ENCODE peak calls at places on chromosomes 11 and 22, in six cellular contexts. B is stomach, A is lower leg skin, P is body of pancreas, V is heart left ventricle, Y is A549. W is an unnamed sample.

GRCh38 chr11:64234840-64235379 is 526 bp downstream of the VEGFB start:
- DNase-seq in B (peak; percentile 60), V (peak; percentile 66), A (no peak), P (peak; percentile 61), Y (no peak), W (no peak)

GRCh38 chr11:2572491-2573239 is 127.1 kb downstream of the KCNQ1OT1 start:
- DNase-seq in B (no peak), A (peak; percentile 84), V (peak; percentile 11), P (no peak), Y (no peak), W (no peak)

GRCh38 chr22:45469573-45470383 is 32.9 kb upstream of the FBLN1 start:
- DNase-seq in A (no peak), B (no peak), Y (no peak), V (no peak), P (no peak), W (no peak)

GRCh38 chr11:62048101-62048500 is 75.7 kb upstream of the INCENP start:
- DNase-seq in V (no peak), B (no peak), A (no peak), Y (no peak), P (no peak), W (no peak)

GRCh38 chr11:99370557-99371200 is 349.9 kb downstream of the CNTN5 start:
- DNase-seq in B (no peak), P (no peak), A (no peak), V (peak; percentile 65), Y (peak; percentile 9), W (peak; percentile 2)

GRCh38 chr11:117925198-117925925 is 3.8 kb downstream of the TMPRSS13 start:
- DNase-seq in B (no peak), Y (no peak), P (no peak), V (no peak), A (no peak), W (no peak)

GRCh38 chr11:86275493-86276370 is 26.3 kb upstream of the HIKESHI start:
- DNase-seq in B (no peak), A (no peak), V (no peak), Y (no peak), P (no peak), W (no peak)

GRCh38 chr11:75820636-75821035 is 5.6 kb downstream of the UVRAG start:
- DNase-seq in B (no peak), Y (no peak), A (no peak), P (no peak), V (no peak), W (no peak)

GRCh38 chr22:33811686-33812085 is 108.6 kb downstream of the LARGE1 start:
- DNase-seq in B (no peak), Y (no peak), A (peak; percentile 90), V (peak; percentile 57), P (peak; percentile 22), W (no peak)

GRCh38 chr11:46367244-46367915 is 14.1 kb upstream of the MDK start:
- DNase-seq in B (peak; percentile 78), P (peak; percentile 71), Y (peak; percentile 46), A (no peak), V (peak; percentile 68), W (no peak)

GRCh38 chr22:39471421-39472141 is 14.8 kb downstream of the MGAT3 start:
- DNase-seq in Y (no peak), V (peak; percentile 74), A (no peak), P (no peak), B (no peak), W (no peak)

GRCh38 chr22:36430863-36431262 is 43.1 kb upstream of the MYH9 start:
- DNase-seq in B (no peak), Y (peak; percentile 53), A (no peak), V (no peak), P (no peak), W (no peak)

GRCh38 chr11:65003282-65003681 is 6.5 kb upstream of the BATF2 start:
- DNase-seq in P (no peak), Y (no peak), A (no peak), B (no peak), V (no peak), W (no peak)

GRCh38 chr11:108568183-108568858 is 25.2 kb downstream of the EXPH5 start:
- DNase-seq in A (no peak), Y (no peak), P (peak; percentile 47), V (no peak), B (peak; percentile 52), W (no peak)

GRCh38 chr11:27812341-27812740 is 112.1 kb upstream of the BDNF start:
- DNase-seq in Y (no peak), P (no peak), V (no peak), A (no peak), B (no peak), W (no peak)

GRCh38 chr11:121464352-121464946 is 11.7 kb upstream of the SORL1-AS1 start:
- DNase-seq in Y (peak; percentile 49), V (peak; percentile 87), A (peak; percentile 50), P (peak; percentile 22), B (no peak), W (peak; percentile 56)

GRCh38 chr22:44660051-44660830 is 41.8 kb upstream of the PRR5 start:
- DNase-seq in P (no peak), A (no peak), Y (no peak), B (no peak), V (peak; percentile 15), W (no peak)

DNA sequence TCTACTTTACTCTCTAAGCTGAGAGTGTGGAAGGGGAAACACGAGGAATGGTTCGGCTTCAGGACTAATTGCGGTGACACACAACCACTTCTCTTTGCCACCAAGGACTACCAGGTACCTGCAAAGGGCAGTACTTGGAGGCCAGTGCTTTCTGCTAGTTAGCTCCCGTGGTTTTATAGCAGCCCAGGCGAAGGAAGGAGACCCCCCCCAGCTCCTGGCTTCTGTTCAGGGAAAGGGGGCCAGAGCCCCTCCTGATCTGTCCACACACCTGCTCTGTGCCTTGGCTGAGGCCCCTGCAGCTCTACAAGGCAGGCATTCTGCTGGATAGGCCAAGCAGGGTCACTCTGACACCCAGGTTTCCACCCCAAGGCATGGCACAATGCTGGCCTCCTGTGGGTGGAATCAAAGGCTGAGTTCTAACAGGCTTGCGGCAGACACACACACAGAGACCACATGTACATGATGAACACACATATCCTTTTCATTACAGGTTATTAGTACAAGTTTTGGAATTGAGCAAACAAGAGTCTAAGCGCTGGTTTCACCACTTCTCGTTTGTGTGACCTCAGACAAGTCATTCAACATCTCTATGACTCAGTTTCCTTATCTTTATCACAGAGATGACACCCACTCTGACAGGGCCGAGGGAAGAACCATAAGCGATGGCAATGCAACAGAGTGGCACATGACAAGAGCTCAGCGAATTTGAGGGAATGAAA is 7.5 kb downstream of the SERPIND1 start:
- DNase-seq in A (no peak), B (no peak), Y (no peak), V (no peak), P (no peak), W (no peak)
- TF ChIP-seq POLR2A in A (no peak), B (no peak), Y (no peak), V (no peak), P (no peak), W (no peak)

GRCh38 chr22:50523806-50524663 is 1.4 kb downstream of the SCO2 start:
- DNase-seq in V (peak; percentile 29), Y (no peak), A (no peak), P (no peak), B (no peak), W (no peak)

GRCh38 chr22:50524664-50525103 is 714 bp downstream of the SCO2 start:
- DNase-seq in B (no peak), V (peak; percentile 39), P (no peak), A (no peak), Y (no peak), W (no peak)

GRCh38 chr22:50526849-50527801 is 1.7 kb upstream of the SCO2 start:
- DNase-seq in A (peak; percentile 93), Y (peak; percentile 84), V (peak; percentile 73), P (no peak), B (peak; percentile 72), W (no peak)

GRCh38 chr22:50525991-50526848 is 822 bp upstream of the SCO2 start:
- DNase-seq in B (peak; percentile 83), P (peak; percentile 79), V (peak; percentile 85), Y (peak; percentile 74), A (peak; percentile 96), W (peak; percentile 71)

GRCh38 chr22:50525104-50525958 is at the start of gene SCO2:
- DNase-seq in P (peak; percentile 97), Y (peak; percentile 97), B (peak; percentile 98), A (peak; percentile 99), V (peak; percentile 97), W (peak; percentile 95)
- TF ChIP-seq POLR2A in P (peak; percentile 78), Y (peak; percentile 64), B (peak; percentile 57), A (no peak), V (peak; percentile 87), W (peak; percentile 75)

GRCh38 chr22:41382610-41383009 is 868 bp downstream of the TEF start:
- DNase-seq in B (no peak), Y (no peak), P (no peak), A (peak; percentile 88), V (no peak), W (no peak)

GRCh38 chr22:41383085-41383484 is 1.3 kb downstream of the TEF start:
- DNase-seq in Y (no peak), P (no peak), V (no peak), B (no peak), A (no peak), W (no peak)

GRCh38 chr22:41380993-41381328 is 781 bp upstream of the TEF start:
- DNase-seq in B (peak; percentile 77), P (peak; percentile 82), V (peak; percentile 87), Y (peak; percentile 48), A (no peak), W (peak; percentile 68)

GRCh38 chr22:41382098-41382578 is 396 bp downstream of the TEF start:
- DNase-seq in V (peak; percentile 78), P (peak; percentile 66), A (peak; percentile 96), B (peak; percentile 66), Y (peak; percentile 29), W (peak; percentile 51)

DNA sequence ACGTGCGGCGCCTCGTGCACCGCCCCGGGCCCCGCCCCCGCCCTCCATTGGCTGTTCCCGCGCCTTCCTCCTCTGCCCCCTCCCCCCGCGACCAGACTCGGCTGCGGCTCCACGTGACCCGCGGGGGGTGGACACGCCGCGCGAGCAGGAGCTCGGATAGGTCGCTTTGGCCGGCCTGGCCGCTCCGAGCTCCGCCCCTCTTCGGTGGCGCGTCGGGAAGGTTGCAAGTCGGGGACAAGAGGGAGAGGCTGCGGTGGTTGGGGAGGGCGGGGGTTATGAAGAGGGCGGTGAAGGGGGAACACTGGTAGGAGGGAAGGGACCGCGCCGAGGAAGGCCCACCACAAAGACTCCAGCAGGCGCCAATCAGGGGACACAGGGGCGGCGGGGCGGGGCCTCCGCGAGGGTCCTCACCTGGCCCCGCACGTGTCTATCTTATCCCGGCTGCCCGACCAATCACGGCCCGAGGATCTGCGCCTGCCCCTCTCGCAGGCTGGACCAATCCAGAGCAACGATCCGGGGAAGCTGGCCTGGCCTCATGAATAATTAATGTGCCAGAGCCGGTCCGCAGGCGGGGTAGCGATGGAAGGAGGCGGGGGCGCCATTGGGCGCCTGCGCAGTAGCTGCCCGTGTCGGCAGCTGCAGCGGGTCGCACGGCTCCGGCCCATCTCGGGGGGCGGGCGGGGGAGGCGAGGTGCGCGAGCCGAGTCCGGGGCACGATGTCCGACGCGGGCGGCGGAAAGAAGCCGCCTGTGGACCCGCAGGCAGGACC is at the start of gene TEF:
- DNase-seq in P (peak; percentile 98), B (peak; percentile 99), A (peak; percentile 100), V (peak; percentile 99), Y (peak; percentile 97), W (peak; percentile 92)
- TF ChIP-seq POLR2A in P (peak; percentile 67), B (no peak), A (no peak), V (peak; percentile 51), Y (no peak), W (peak; percentile 21)

DNA sequence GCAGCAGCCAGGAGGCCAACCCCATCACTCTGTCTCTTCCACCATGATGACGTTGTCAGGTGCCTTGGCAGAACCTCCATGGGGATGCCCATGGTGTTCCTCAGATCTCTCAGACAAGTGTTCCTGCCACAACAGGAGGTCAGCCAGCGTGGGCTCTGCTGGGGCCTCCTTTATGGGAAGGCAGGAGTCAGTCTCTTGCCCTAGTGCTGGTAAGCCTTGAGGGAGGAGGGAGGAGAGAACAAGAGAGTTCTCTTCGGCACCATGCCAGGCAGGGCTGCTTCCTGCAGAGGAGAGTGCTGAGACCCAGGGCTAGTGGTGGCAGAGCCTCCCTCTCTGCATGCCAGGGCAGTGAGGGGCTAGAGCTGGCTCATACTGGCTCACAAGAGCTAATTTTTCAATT is 32.5 kb downstream of the GNAZ start:
- DNase-seq in A (no peak), Y (no peak), P (no peak), B (peak; percentile 70), V (no peak), W (no peak)
- TF ChIP-seq POLR2A in A (no peak), Y (no peak), P (no peak), B (no peak), V (no peak), W (no peak)